ENCODE peak calls at places on chromosomes 7 and 10, in four cellular contexts. D is fibroblast of lung, M is neural progenitor cell, J is SK-N-SH. C is an unnamed sample.

GRCh38 chr10:132684164-132684891 is 101.6 kb downstream of the NKX6-2 start:
- DNase-seq in D (peak; percentile 60), M (no peak), J (no peak), C (peak; percentile 18)

GRCh38 chr10:80290474-80291220 is 1.2 kb upstream of the MAT1A start:
- DNase-seq in M (no peak), J (no peak), D (no peak), C (no peak)

GRCh38 chr7:81604808-81605174 is 165.1 kb downstream of the HGF start:
- DNase-seq in J (no peak), M (no peak), D (no peak), C (no peak)

GRCh38 chr7:42226354-42226941 is 10.6 kb downstream of the GLI3 start:
- DNase-seq in J (no peak), D (no peak), M (peak; percentile 29), C (no peak)

GRCh38 chr10:78960316-78960800 is 108.4 kb upstream of the ZMIZ1 start:
- DNase-seq in J (no peak), M (no peak), D (peak; percentile 97), C (no peak)

GRCh38 chr10:73553316-73553715 is 37.8 kb downstream of the USP54 start:
- DNase-seq in D (no peak), J (no peak), M (peak; percentile 82), C (no peak)

GRCh38 chr7:12475362-12476063 is 71.8 kb upstream of the VWDE start:
- DNase-seq in D (peak; percentile 89), J (no peak), M (peak; percentile 74), C (no peak)

GRCh38 chr10:29767958-29768357 is 133.2 kb upstream of the SVIL start:
- DNase-seq in D (no peak), J (no peak), M (no peak), C (no peak)

GRCh38 chr7:14691597-14692203 is 210.9 kb downstream of the DGKB start:
- DNase-seq in J (peak; percentile 59), M (peak; percentile 68), D (peak; percentile 18), C (peak; percentile 36)

GRCh38 chr10:48251525-48252353 is 22.8 kb downstream of the FRMPD2 start:
- DNase-seq in D (no peak), M (no peak), J (no peak), C (no peak)

GRCh38 chr7:36131026-36131425 is 22.0 kb upstream of the EEPD1 start:
- DNase-seq in M (no peak), D (no peak), J (no peak), C (no peak)

GRCh38 chr10:102231357-102232318 is 5.5 kb downstream of the ELOVL3 start:
- DNase-seq in D (no peak), J (peak; percentile 85), M (peak; percentile 71), C (peak; percentile 83)

GRCh38 chr10:86044029-86044428 is 322.6 kb downstream of the GRID1 start:
- DNase-seq in D (no peak), J (no peak), M (no peak), C (no peak)

GRCh38 chr10:95664543-95664942 is 8.0 kb upstream of the ALDH18A1 start:
- DNase-seq in D (no peak), J (no peak), M (no peak), C (no peak)

GRCh38 chr7:78714302-78714857 is 739.1 kb downstream of the MAGI2 start:
- DNase-seq in D (no peak), J (no peak), M (no peak), C (no peak)

GRCh38 chr7:13898957-13899670 is 90.4 kb downstream of the ETV1 start:
- DNase-seq in D (no peak), J (peak; percentile 44), M (peak; percentile 13), C (no peak)

GRCh38 chr7:137445998-137446397 is 102.5 kb upstream of the PTN start:
- DNase-seq in M (no peak), D (no peak), J (no peak), C (no peak)

GRCh38 chr10:71812016-71812912 is 38.8 kb downstream of the PSAP start:
- DNase-seq in J (peak; percentile 90), M (peak; percentile 66), D (peak; percentile 32), C (peak; percentile 74)

GRCh38 chr10:34815174-34816066 is at the start of gene PARD3:
- DNase-seq in J (peak; percentile 95), M (peak; percentile 90), D (peak; percentile 63), C (peak; percentile 82)

GRCh38 chr10:8435186-8436055 is 380.9 kb downstream of the GATA3 start:
- DNase-seq in J (no peak), D (peak; percentile 23), M (no peak), C (no peak)

GRCh38 chr7:45130910-45131309 is 19.4 kb upstream of the TBRG4 start:
- DNase-seq in D (no peak), M (no peak), J (no peak), C (no peak)

GRCh38 chr7:22485189-22485588 is 14.8 kb downstream of the STEAP1B start:
- DNase-seq in J (no peak), M (no peak), D (peak; percentile 56), C (no peak)

GRCh38 chr7:138549082-138549481 is 89.0 kb downstream of the TRIM24 start:
- DNase-seq in D (no peak), M (no peak), J (no peak), C (no peak)

GRCh38 chr10:131698986-131699385 is 201.8 kb upstream of the PPP2R2D start:
- DNase-seq in D (no peak), J (no peak), M (no peak), C (no peak)

GRCh38 chr10:77149001-77149400 is 488.6 kb downstream of the KCNMA1 start:
- DNase-seq in M (no peak), D (no peak), J (no peak), C (no peak)

GRCh38 chr7:158413962-158414961 is 173.4 kb downstream of the PTPRN2 start:
- DNase-seq in M (peak; percentile 77), D (peak; percentile 12), J (no peak), C (no peak)

GRCh38 chr7:15571303-15571878 is 9.6 kb upstream of the AGMO start:
- DNase-seq in J (no peak), D (peak; percentile 42), M (no peak), C (no peak)

GRCh38 chr10:97319671-97320479 is 804 bp downstream of the FRAT1 start:
- DNase-seq in D (no peak), M (peak; percentile 85), J (peak; percentile 84), C (peak; percentile 70)

GRCh38 chr10:133275683-133276092 is 980 bp downstream of the ADAM8 start:
- DNase-seq in M (no peak), J (no peak), D (no peak), C (no peak)

GRCh38 chr10:92267343-92267742 is 23.5 kb downstream of the CPEB3 start:
- DNase-seq in J (no peak), D (no peak), M (no peak), C (no peak)

GRCh38 chr10:30491204-30491603 is 57.2 kb downstream of the MAP3K8 start:
- DNase-seq in J (no peak), M (no peak), D (no peak), C (no peak)

GRCh38 chr10:68212721-68213352 is 19.1 kb downstream of the ATOH7 start:
- DNase-seq in J (peak; percentile 37), D (peak; percentile 20), M (no peak), C (no peak)

GRCh38 chr10:60209874-60210584 is 179.6 kb downstream of the ANK3 start:
- DNase-seq in D (peak; percentile 24), M (no peak), J (no peak), C (no peak)

GRCh38 chr7:155145477-155146255 is 75.5 kb downstream of the HTR5A start:
- DNase-seq in M (no peak), J (no peak), D (no peak), C (no peak)

GRCh38 chr7:156400046-156400445 is 240.5 kb upstream of the RNF32 start:
- DNase-seq in M (no peak), J (no peak), D (no peak), C (no peak)
- H3K9ac ChIP-seq in M (no peak overlapping the region), J (no peak overlapping the region), D (no peak overlapping the region), C (no peak overlapping the region)

DNA sequence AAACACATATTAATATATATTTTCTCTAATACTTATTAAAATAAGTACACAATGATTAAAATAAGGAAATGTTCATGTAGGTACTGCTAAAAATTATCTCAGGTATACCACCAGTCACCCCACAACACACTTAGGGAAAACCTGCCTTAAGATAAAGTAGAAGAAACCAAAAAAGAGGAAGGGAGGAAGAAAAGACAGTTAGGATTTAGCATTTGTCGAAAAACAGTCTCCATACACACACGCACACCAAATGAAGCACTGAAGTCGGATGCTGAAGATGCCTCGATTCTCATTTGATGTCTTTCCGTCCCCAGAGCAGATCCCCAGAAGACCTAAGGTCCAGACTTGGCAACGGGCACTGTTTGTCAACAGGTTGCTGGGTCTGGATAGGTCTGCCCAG is 30.0 kb upstream of the ARID5B start:
- DNase-seq in M (no peak), J (no peak), D (no peak), C (no peak)
- H4K20me1 ChIP-seq in M (no peaks in the 10 kb centered on the region), J (no peaks in the 10 kb centered on the region), D (no peaks in the 10 kb centered on the region), C (no peaks in the 10 kb centered on the region)

GRCh38 chr7:34277016-34277800 is 371.9 kb downstream of the BMPER start:
- DNase-seq in D (peak; percentile 81), J (no peak), M (peak; percentile 19), C (no peak)

GRCh38 chr7:34281260-34281659 is 375.9 kb downstream of the BMPER start:
- DNase-seq in D (no peak), J (no peak), M (no peak), C (no peak)

GRCh38 chr7:34282271-34282670 is 375.7 kb upstream of the NPSR1 start:
- DNase-seq in J (no peak), D (peak; percentile 54), M (no peak), C (no peak)

GRCh38 chr7:34275629-34276028 is 370.3 kb downstream of the BMPER start:
- DNase-seq in J (no peak), D (no peak), M (no peak), C (no peak)

GRCh38 chr7:34277801-34278195 is 372.5 kb downstream of the BMPER start:
- DNase-seq in M (no peak), J (no peak), D (peak; percentile 52), C (no peak)
- H3K9ac ChIP-seq in M (no peak overlapping the region), J (peak overlapping the region; percentile 42), D (no peak overlapping the region), C (no peak overlapping the region)

GRCh38 chr10:74826142-74827044 is at the start of gene KAT6B:
- DNase-seq in J (peak; percentile 94), M (peak; percentile 100), D (peak; percentile 100), C (peak; percentile 100)

GRCh38 chr10:74827045-74827441 is 643 bp downstream of the KAT6B start:
- DNase-seq in J (no peak), M (no peak), D (no peak), C (no peak)

GRCh38 chr10:74835963-74836362 is 9.6 kb downstream of the KAT6B start:
- DNase-seq in D (no peak), J (no peak), M (no peak), C (no peak)

GRCh38 chr10:74827694-74828093 is 1.3 kb downstream of the KAT6B start:
- DNase-seq in D (no peak), M (no peak), J (no peak), C (no peak)

GRCh38 chr10:74831518-74832120 is 5.2 kb downstream of the KAT6B start:
- DNase-seq in D (no peak), M (no peak), J (no peak), C (no peak)
- H4K20me1 ChIP-seq in D (no peaks in the 10 kb centered on the region), M (no peaks in the 10 kb centered on the region), J (peaks cover 47% of the 10 kb centered on the region), C (no peaks in the 10 kb centered on the region)

C was measured in H9.